ENCODE peak calls at places on chromosomes 11 and 22, in four cellular contexts. H is NCI-H1105 treated with DMSO at 0.1 percent for 48 hours; F is endothelial cell; S is stimulated activated CD4-positive, alpha-beta T cell treated with anti-CD3 and anti-CD28 coated beads, Interleukin-4, amount 100 ng/mL, for 48 hours. T is an unnamed sample.

GRCh38 chr11:120186408-120186798 is 24.4 kb upstream of the OAF start:
- DNase-seq in H (no peak), F (no peak), S (no peak), T (no peak)

GRCh38 chr11:37504066-37504611 is 906.1 kb upstream of the RAG2 start:
- DNase-seq in H (no peak), F (no peak), S (no peak), T (no peak)

GRCh38 chr22:50544078-50544745 is 1.5 kb upstream of the KLHDC7B start:
- DNase-seq in H (no peak), F (peak), S (peak), T (peak)

GRCh38 chr11:119047205-119047604 is 9.8 kb downstream of the HYOU1 start:
- DNase-seq in H (no peak), F (no peak), S (no peak), T (no peak)

GRCh38 chr11:63871962-63872832 is 33.3 kb downstream of the MARK2 start:
- DNase-seq in H (no peak), F (peak), S (no peak), T (no peak)

GRCh38 chr22:38554281-38554680 is 15.7 kb downstream of the DMC1 start:
- DNase-seq in H (no peak), F (no peak), S (no peak), T (no peak)

GRCh38 chr11:65419773-65420481 is 2.7 kb upstream of the NEAT1 start:
- DNase-seq in H (no peak), F (peak), S (peak), T (no peak)

GRCh38 chr22:41596776-41597634 is 7.4 kb upstream of the PMM1 start:
- DNase-seq in H (peak), F (peak), S (no peak), T (peak)

GRCh38 chr22:48259991-48260670 is 1497.7 kb downstream of the TBC1D22A start:
- DNase-seq in H (no peak), F (no peak), S (no peak), T (no peak)

GRCh38 chr11:101082813-101083212 is 46.8 kb downstream of the PGR start:
- DNase-seq in H (no peak), F (no peak), S (no peak), T (no peak)